ENCODE peak calls at places on chromosomes 11 and 22, in seven cellular contexts. Y is fibroblast of lung, H is endodermal cell, Q is BE2C, D is OCI-LY7, N is left lung, G is cardiac muscle cell. L is an unnamed sample.

GRCh38 chr11:114775849-114776621 is 97.7 kb downstream of the NXPE2 start:
- DNase-seq in G (peak), D (no peak), N (no peak), Q (peak), H (no peak), Y (no peak), L (no peak)

GRCh38 chr11:40877256-40877655 is 582.2 kb downstream of the LRRC4C start:
- DNase-seq in D (no peak), G (no peak), Q (no peak), H (no peak), Y (peak), N (no peak), L (no peak)

GRCh38 chr11:78424334-78425270 is 7.0 kb upstream of the GAB2 start:
- DNase-seq in G (peak), N (no peak), D (peak), H (no peak), Q (peak), Y (peak), L (peak)

GRCh38 chr11:1714908-1715885 is 18.2 kb downstream of the KRTAP5-6 start:
- DNase-seq in D (no peak), Y (no peak), H (no peak), G (no peak), Q (no peak), N (no peak), L (no peak)

GRCh38 chr22:19518568-19519030 is 5.6 kb downstream of the CLDN5 start:
- DNase-seq in H (peak), Q (no peak), D (no peak), G (no peak), Y (no peak), N (no peak), L (no peak)

GRCh38 chr11:122665882-122666281 is 10.4 kb downstream of the UBASH3B start:
- DNase-seq in Q (no peak), H (no peak), N (no peak), D (no peak), G (no peak), Y (peak), L (no peak)

GRCh38 chr11:62980133-62980760 is 4.5 kb downstream of the SLC22A6 start:
- DNase-seq in Q (no peak), D (no peak), G (peak), H (peak), Y (no peak), N (no peak), L (no peak)

GRCh38 chr11:119584193-119585037 is 144.6 kb downstream of the NECTIN1 start:
- DNase-seq in D (no peak), Q (peak), H (peak), Y (peak), G (peak), N (peak), L (no peak)

GRCh38 chr11:128903248-128904041 is 12.3 kb downstream of the KCNJ5 start:
- DNase-seq in D (no peak), H (peak), Q (no peak), G (no peak), N (peak), Y (peak), L (no peak)

GRCh38 chr11:45145421-45146071 is 893 bp upstream of the PRDM11 start:
- DNase-seq in H (peak), G (peak), Q (no peak), N (peak), Y (peak), D (no peak), L (no peak)

GRCh38 chr11:9037963-9038362 is 34.2 kb upstream of the NRIP3 start:
- DNase-seq in H (no peak), Y (no peak), N (no peak), G (no peak), D (no peak), Q (no peak), L (no peak)

GRCh38 chr11:47916361-47916841 is 64.0 kb upstream of the PTPRJ start:
- DNase-seq in Y (peak), Q (peak), H (peak), N (no peak), G (peak), D (no peak), L (no peak)

GRCh38 chr11:76206327-76207081 is at the start of gene WNT11:
- DNase-seq in Q (peak), Y (peak), N (no peak), D (no peak), G (peak), H (peak), L (no peak)

GRCh38 chr11:57434640-57435546 is 8.0 kb upstream of the SLC43A3 start:
- DNase-seq in N (peak), Y (peak), G (peak), D (no peak), H (no peak), Q (no peak), L (peak)

GRCh38 chr11:114308689-114309089 is 12.5 kb downstream of the NNMT start:
- DNase-seq in Y (peak), Q (no peak), N (no peak), G (peak), D (no peak), H (no peak), L (no peak)

GRCh38 chr11:35087648-35088047 is 51.3 kb upstream of the CD44 start:
- DNase-seq in H (no peak), Q (no peak), G (peak), D (no peak), N (no peak), Y (peak), L (peak)

GRCh38 chr11:131739243-131739882 is 368.9 kb downstream of the NTM start:
- DNase-seq in Q (no peak), N (no peak), Y (no peak), G (no peak), H (peak), D (no peak), L (no peak)

GRCh38 chr11:19441288-19441687 is 200.5 kb upstream of the E2F8 start:
- DNase-seq in H (no peak), D (no peak), N (no peak), G (no peak), Y (no peak), Q (no peak), L (no peak)

GRCh38 chr22:19731736-19732135 is 8.4 kb downstream of the GP1BB start:
- DNase-seq in D (no peak), G (no peak), N (no peak), H (no peak), Q (no peak), Y (no peak), L (no peak)

GRCh38 chr22:27149886-27150529 is 492.6 kb downstream of the MIAT start:
- DNase-seq in D (no peak), G (peak), N (no peak), Y (peak), Q (no peak), H (no peak), L (no peak)

GRCh38 chr11:14645985-14646900 is 2.6 kb downstream of the PDE3B start:
- DNase-seq in N (no peak), H (no peak), G (peak), Q (no peak), Y (no peak), D (no peak), L (no peak)

GRCh38 chr11:446886-447285 is 3.2 kb upstream of the PTDSS2 start:
- DNase-seq in G (no peak), N (no peak), H (no peak), Q (no peak), Y (no peak), D (peak), L (no peak)

GRCh38 chr11:120381401-120381800 is 45.2 kb downstream of the ARHGEF12 start:
- DNase-seq in D (no peak), Y (no peak), G (no peak), Q (no peak), H (no peak), N (no peak), L (no peak)

GRCh38 chr11:126327280-126328000 is 23.6 kb downstream of the DCPS start:
- DNase-seq in G (no peak), D (no peak), N (no peak), H (no peak), Y (no peak), Q (no peak), L (no peak)

GRCh38 chr22:18062421-18062820 is 15.4 kb upstream of the PEX26 start:
- DNase-seq in G (no peak), Y (no peak), N (no peak), Q (no peak), H (no peak), D (no peak), L (no peak)

GRCh38 chr22:44254811-44255210 is 57.9 kb downstream of the SHISAL1 start:
- DNase-seq in N (no peak), D (no peak), G (no peak), H (no peak), Q (no peak), Y (no peak), L (no peak)

GRCh38 chr22:26321469-26321913 is 107.6 kb upstream of the ASPHD2 start:
- DNase-seq in G (no peak), Q (no peak), N (no peak), H (no peak), D (no peak), Y (peak), L (no peak)

GRCh38 chr11:130431337-130431773 is 2.9 kb upstream of the ADAMTS8 start:
- DNase-seq in G (peak), Q (peak), H (peak), Y (peak), N (peak), D (peak), L (peak)

GRCh38 chr22:40553014-40553579 is 83.4 kb downstream of the MRTFA start:
- DNase-seq in G (no peak), H (no peak), N (no peak), D (no peak), Q (no peak), Y (no peak), L (no peak)

GRCh38 chr11:72932132-72932570 is 117.9 kb downstream of the ATG16L2 start:
- DNase-seq in N (no peak), G (peak), Q (no peak), Y (peak), H (no peak), D (no peak), L (no peak)

GRCh38 chr11:64226507-64227051 is 505 bp downstream of the NUDT22 start:
- DNase-seq in G (no peak), Y (no peak), N (peak), Q (no peak), H (peak), D (peak), L (peak)

GRCh38 chr11:11450744-11451362 is 97.8 kb upstream of the CSNK2A3 start:
- DNase-seq in Q (no peak), Y (peak), H (no peak), N (no peak), G (peak), D (no peak), L (no peak)

GRCh38 chr11:11449327-11449726 is 96.3 kb upstream of the CSNK2A3 start:
- DNase-seq in Q (no peak), N (no peak), H (no peak), D (no peak), Y (no peak), G (no peak), L (no peak)

GRCh38 chr11:11454671-11455223 is 101.7 kb upstream of the CSNK2A3 start:
- DNase-seq in Q (no peak), G (no peak), N (no peak), H (peak), Y (no peak), D (no peak), L (no peak)

GRCh38 chr11:11448626-11449025 is 95.6 kb upstream of the CSNK2A3 start:
- DNase-seq in D (no peak), G (no peak), Y (no peak), H (no peak), N (no peak), Q (no peak), L (no peak)

GRCh38 chr11:11451501-11452005 is 98.5 kb upstream of the CSNK2A3 start:
- DNase-seq in N (no peak), D (no peak), Y (no peak), Q (no peak), G (peak), H (no peak), L (no peak)
- TF ChIP-seq CTCF in N (no peak), D (no peak), Y (no peak), Q (no peak), G (no peak), H (peak), L (no peak)

GRCh38 chr22:46586531-46587011 is 33.6 kb upstream of the GRAMD4 start:
- DNase-seq in H (no peak), D (no peak), Q (no peak), Y (no peak), N (no peak), G (no peak), L (no peak)
- TF ChIP-seq CTCF in H (no peak), D (no peak), Q (no peak), Y (no peak), N (no peak), G (no peak), L (no peak)

GRCh38 chr11:68011046-68011943 is 1.2 kb downstream of the ALDH3B1 start:
- DNase-seq in Q (no peak), G (no peak), Y (peak), N (peak), H (no peak), D (no peak), L (peak)

GRCh38 chr11:68008381-68009337 is 1.5 kb upstream of the ALDH3B1 start:
- DNase-seq in G (no peak), N (peak), H (no peak), Y (no peak), D (peak), Q (peak), L (peak)

GRCh38 chr11:68007498-68008380 is 2.4 kb upstream of the ALDH3B1 start:
- DNase-seq in G (no peak), Q (peak), Y (no peak), D (no peak), H (no peak), N (peak), L (peak)

GRCh38 chr11:68010058-68011041 is at the start of gene ALDH3B1:
- DNase-seq in G (peak), D (peak), Q (peak), Y (peak), H (peak), N (peak), L (peak)

DNA sequence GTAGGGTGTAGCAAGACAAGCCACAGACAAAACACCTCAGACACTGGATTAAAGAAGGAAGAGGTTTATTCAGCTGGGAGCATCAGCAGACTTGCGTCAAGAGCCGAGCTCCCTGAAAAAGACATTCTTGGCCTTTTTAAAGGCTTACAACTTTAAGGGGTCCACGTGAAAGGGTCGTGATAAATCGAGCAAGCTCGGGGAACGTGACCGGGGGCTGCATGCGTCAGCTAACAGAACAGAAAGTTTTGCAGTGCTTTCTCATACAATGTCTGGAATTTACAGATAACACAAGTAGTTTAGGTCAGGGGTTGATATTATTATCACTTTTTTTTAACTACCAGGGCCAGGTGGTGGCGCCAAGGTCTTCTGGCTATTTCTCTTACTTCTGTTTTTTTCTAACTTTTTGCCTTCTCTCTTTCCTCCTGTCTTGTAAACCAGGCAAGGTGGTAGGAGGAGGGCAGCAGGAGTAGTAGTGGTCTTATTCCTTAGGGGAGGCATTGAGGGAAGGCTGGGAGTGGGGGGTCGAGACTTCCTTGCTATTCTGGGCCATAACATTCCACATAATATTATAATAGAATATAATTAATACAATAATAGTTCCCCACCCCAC is 631 bp upstream of the ALDH3B1 start:
- DNase-seq in N (peak), Q (peak), Y (peak), D (peak), G (peak), H (no peak), L (peak)
- TF ChIP-seq CTCF in N (no peak), Q (peak), Y (peak), D (peak), G (peak), H (peak), L (peak)

GRCh38 chr11:12120031-12121008 is 9.9 kb downstream of the MICAL2 start:
- DNase-seq in N (no peak), Q (no peak), H (no peak), G (peak), D (no peak), Y (no peak), L (no peak)

GRCh38 chr11:12121011-12121410 is 10.6 kb downstream of the MICAL2 start:
- DNase-seq in G (no peak), D (no peak), Y (no peak), N (no peak), H (no peak), Q (no peak), L (peak)

GRCh38 chr11:12119502-12119901 is 9.1 kb downstream of the MICAL2 start:
- DNase-seq in Q (no peak), G (no peak), D (no peak), N (no peak), H (no peak), Y (no peak), L (no peak)

GRCh38 chr11:12117200-12117995 is 7.0 kb downstream of the MICAL2 start:
- DNase-seq in Q (no peak), N (no peak), D (no peak), H (no peak), G (no peak), Y (no peak), L (no peak)

DNA sequence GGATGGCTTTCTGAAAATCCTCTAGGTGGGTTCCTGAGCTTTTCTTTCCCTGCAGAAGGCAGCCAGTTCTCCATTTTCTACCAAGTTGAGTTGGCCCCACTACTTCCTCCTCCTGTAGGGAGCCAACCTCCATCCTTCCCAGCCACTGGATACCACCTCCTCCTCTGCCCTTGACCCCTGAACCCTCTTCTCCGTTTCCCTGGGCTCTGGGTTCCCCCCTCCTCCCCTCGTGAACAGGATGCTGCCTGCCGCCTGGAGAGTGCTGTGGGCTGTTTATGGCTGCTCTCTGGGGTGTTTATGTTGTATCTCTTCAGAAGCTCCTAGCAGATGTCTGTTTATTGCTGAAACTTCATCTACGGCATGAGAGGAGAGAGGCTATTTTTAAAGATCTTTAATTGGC is 8.6 kb downstream of the MICAL2 start:
- DNase-seq in N (no peak), H (no peak), Q (no peak), D (no peak), G (no peak), Y (no peak), L (no peak)
- TF ChIP-seq CTCF in N (no peak), H (peak), Q (no peak), D (no peak), G (no peak), Y (peak), L (no peak)

GRCh38 chr22:31449521-31449920 is 40.1 kb downstream of the EIF4ENIF1 start:
- DNase-seq in N (no peak), D (no peak), H (no peak), Y (no peak), G (no peak), Q (no peak), L (no peak)

GRCh38 chr22:31446767-31447166 is 42.9 kb downstream of the EIF4ENIF1 start:
- DNase-seq in H (no peak), N (no peak), Q (no peak), Y (no peak), G (no peak), D (no peak), L (no peak)

GRCh38 chr22:31448382-31448781 is 41.3 kb downstream of the EIF4ENIF1 start:
- DNase-seq in Y (peak), N (no peak), H (no peak), G (no peak), Q (no peak), D (no peak), L (no peak)

GRCh38 chr22:31447337-31447736 is 42.3 kb downstream of the EIF4ENIF1 start:
- DNase-seq in G (no peak), H (no peak), Y (no peak), N (no peak), D (no peak), Q (no peak), L (no peak)

GRCh38 chr22:31451709-31452571 is 37.7 kb downstream of the EIF4ENIF1 start:
- DNase-seq in Y (peak), D (peak), G (peak), N (no peak), Q (no peak), H (peak), L (no peak)
- TF ChIP-seq CTCF in Y (peak), D (peak), G (peak), N (no peak), Q (peak), H (peak), L (peak)

GRCh38 chr11:112355726-112356125 is 95.1 kb upstream of the PLET1 start:
- DNase-seq in G (peak), N (no peak), H (peak), D (no peak), Q (peak), Y (peak), L (no peak)
- TF ChIP-seq CTCF in G (peak), N (no peak), H (peak), D (peak), Q (peak), Y (peak), L (no peak)